ENCODE peak calls at places on chromosomes 13 and 19, in seven cellular contexts. K, T, L, D, Y, P and N are unnamed samples.

GRCh38 chr19:5967994-5968430 is 9.9 kb downstream of the RANBP3 start:
- DNase-seq in K (peak; percentile 70), T (peak; percentile 67), L (peak; percentile 73), D (no peak), Y (no peak), P (no peak), N (peak; percentile 25)

GRCh38 chr13:52104624-52105023 is 24.2 kb downstream of the NEK5 start:
- DNase-seq in K (no peak), T (no peak), L (no peak), D (no peak), Y (no peak), P (no peak), N (no peak)

GRCh38 chr13:34044041-34044440 is 226.1 kb downstream of the RFC3 start:
- DNase-seq in K (no peak), T (no peak), L (peak; percentile 82), D (peak; percentile 63), Y (no peak), P (no peak), N (no peak)

GRCh38 chr13:95087746-95088305 is 213.4 kb downstream of the ABCC4 start:
- DNase-seq in K (no peak), T (no peak), L (peak; percentile 81), D (no peak), Y (no peak), P (no peak), N (no peak)

GRCh38 chr19:18478545-18479311 is 40.8 kb upstream of the ISYNA1 start:
- DNase-seq in K (no peak), T (peak; percentile 71), L (peak; percentile 81), D (peak; percentile 79), Y (no peak), P (peak; percentile 58), N (peak; percentile 86)

GRCh38 chr13:65488606-65489005 is 1741.5 kb downstream of the PCDH9 start:
- DNase-seq in K (no peak), T (no peak), L (no peak), D (no peak), Y (no peak), P (no peak), N (no peak)

GRCh38 chr13:24161010-24161775 is 673 bp downstream of the SPATA13 start:
- DNase-seq in K (peak; percentile 70), T (no peak), L (peak; percentile 22), D (peak; percentile 45), Y (no peak), P (no peak), N (peak; percentile 62)

GRCh38 chr19:16473875-16474397 is 2.2 kb upstream of the EPS15L1 start:
- DNase-seq in K (no peak), T (no peak), L (no peak), D (no peak), Y (no peak), P (no peak), N (no peak)

GRCh38 chr13:85665286-85665685 is 133.9 kb downstream of the SLITRK6 start:
- DNase-seq in K (no peak), T (no peak), L (peak; percentile 74), D (no peak), Y (no peak), P (no peak), N (no peak)

GRCh38 chr19:9847087-9847671 is 12.1 kb downstream of the PIN1 start:
- DNase-seq in K (no peak), T (peak; percentile 43), L (peak; percentile 91), D (no peak), Y (peak; percentile 27), P (peak; percentile 41), N (no peak)

GRCh38 chr13:76644906-76645305 is 241.3 kb downstream of the KCTD12 start:
- DNase-seq in K (no peak), T (peak; percentile 29), L (no peak), D (no peak), Y (no peak), P (no peak), N (no peak)

GRCh38 chr19:47097396-47098217 is 16.0 kb downstream of the ZC3H4 start:
- DNase-seq in K (no peak), T (no peak), L (peak; percentile 54), D (no peak), Y (no peak), P (peak; percentile 36), N (peak; percentile 59)

GRCh38 chr19:29576043-29576442 is 30.0 kb upstream of the POP4 start:
- DNase-seq in K (no peak), T (no peak), L (peak; percentile 22), D (no peak), Y (no peak), P (no peak), N (no peak)

GRCh38 chr19:10433131-10433536 is 12.8 kb downstream of the PDE4A start:
- DNase-seq in K (no peak), T (no peak), L (no peak), D (no peak), Y (no peak), P (no peak), N (no peak)

GRCh38 chr13:87999141-87999765 is 328.1 kb downstream of the SLITRK5 start:
- DNase-seq in K (no peak), T (no peak), L (peak; percentile 83), D (no peak), Y (no peak), P (no peak), N (no peak)

GRCh38 chr13:92682832-92683517 is 543.6 kb upstream of the GPC6 start:
- DNase-seq in K (no peak), T (no peak), L (no peak), D (no peak), Y (no peak), P (no peak), N (no peak)

GRCh38 chr19:20431826-20432225 is 133.8 kb downstream of the ZNF737 start:
- DNase-seq in K (no peak), T (no peak), L (no peak), D (no peak), Y (no peak), P (no peak), N (no peak)

GRCh38 chr13:30685987-30686386 is 49.4 kb upstream of the ALOX5AP start:
- DNase-seq in K (no peak), T (no peak), L (no peak), D (no peak), Y (no peak), P (no peak), N (no peak)

GRCh38 chr13:59034198-59034597 is 1129.5 kb downstream of the DIAPH3 start:
- DNase-seq in K (no peak), T (no peak), L (no peak), D (no peak), Y (no peak), P (no peak), N (no peak)

GRCh38 chr13:110797230-110797877 is 83.9 kb downstream of the ING1 start:
- DNase-seq in K (no peak), T (no peak), L (no peak), D (no peak), Y (no peak), P (no peak), N (no peak)

DNA sequence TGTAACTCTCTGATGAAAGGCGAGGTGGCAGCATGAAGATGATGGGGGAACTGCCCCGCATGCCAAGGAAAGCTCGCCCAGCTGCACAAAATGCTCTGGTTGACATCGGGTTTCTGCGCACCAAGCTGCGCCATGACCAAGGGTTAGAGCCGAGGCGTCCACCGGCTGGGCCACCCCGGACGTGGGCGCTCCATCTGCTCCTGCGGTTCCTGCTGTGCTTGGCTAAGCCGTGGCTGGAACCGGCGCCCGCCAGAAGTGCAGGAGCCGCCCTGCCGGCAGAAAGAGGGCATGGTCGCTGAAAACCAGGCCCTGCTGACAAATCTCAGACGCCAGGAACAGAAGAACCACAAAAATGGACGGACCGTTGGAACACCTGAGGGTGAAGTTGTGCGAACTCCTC is 57.9 kb downstream of the ZNF100 start:
- DNase-seq in K (no peak), T (no peak), L (no peak), D (no peak), Y (no peak), P (no peak), N (no peak)
- TF ChIP-seq CTCF in K (no peak), T (no peak), L (no peak), D (no peak), Y (no peak), P (no peak), N (no peak)

GRCh38 chr19:35901055-35901644 is 810 bp upstream of the NFKBID start:
- DNase-seq in K (no peak), T (no peak), L (peak; percentile 65), D (peak; percentile 65), Y (no peak), P (no peak), N (no peak)
- H3K4me3 ChIP-seq in K (no peak overlapping the region), T (peak overlapping the region; percentile 51), L (no peak overlapping the region), D (peak overlapping the region; percentile 79), Y (peak overlapping the region; percentile 76), P (peak overlapping the region; percentile 84), N (peak overlapping the region; percentile 80)

GRCh38 chr13:39123578-39123977 is 85.3 kb downstream of the NHLRC3 start:
- DNase-seq in K (no peak), T (no peak), L (no peak), D (no peak), Y (no peak), P (no peak), N (no peak)
- H3K27me3 ChIP-seq in K (no peaks in the 10 kb centered on the region), T (no peaks in the 10 kb centered on the region), L (peaks cover 3% of the 10 kb centered on the region), D (peaks cover 11% of the 10 kb centered on the region), Y (no peaks in the 10 kb centered on the region), P (no peaks in the 10 kb centered on the region), N (no peaks in the 10 kb centered on the region)

GRCh38 chr13:27620377-27621115 is at the start of gene LNX2:
- DNase-seq in K (peak; percentile 99), T (peak; percentile 99), L (peak; percentile 96), D (peak; percentile 85), Y (peak; percentile 95), P (peak; percentile 94), N (peak; percentile 98)
- TF ChIP-seq CTCF in K (no peak), T (no peak), L (no peak), D (no peak), Y (no peak), P (no peak), N (no peak)

GRCh38 chr19:37361994-37362393 is 8.9 kb upstream of the ZNF527 start:
- DNase-seq in K (no peak), T (no peak), L (peak; percentile 55), D (no peak), Y (no peak), P (no peak), N (no peak)

DNA sequence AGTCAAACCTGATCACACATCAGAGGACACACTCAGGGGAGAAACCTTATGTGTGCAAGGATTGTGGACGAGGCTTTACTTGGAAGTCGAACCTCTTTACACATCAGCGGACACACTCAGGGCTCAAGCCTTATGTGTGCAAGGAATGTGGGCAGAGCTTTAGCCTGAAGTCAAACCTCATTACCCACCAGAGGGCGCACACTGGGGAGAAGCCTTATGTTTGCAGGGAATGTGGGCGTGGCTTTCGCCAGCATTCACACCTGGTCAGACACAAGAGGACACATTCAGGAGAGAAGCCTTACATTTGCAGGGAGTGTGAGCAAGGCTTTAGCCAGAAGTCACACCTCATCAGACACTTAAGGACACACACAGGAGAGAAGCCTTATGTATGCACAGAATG is 8.2 kb upstream of the ZNF527 start:
- DNase-seq in K (no peak), T (no peak), L (no peak), D (no peak), Y (no peak), P (no peak), N (no peak)
- H3K4me3 ChIP-seq in K (no peak overlapping the region), T (no peak overlapping the region), L (no peak overlapping the region), D (no peak overlapping the region), Y (no peak overlapping the region), P (no peak overlapping the region), N (no peak overlapping the region)